ENCODE peak calls at places on chromosome 1, in ten cellular contexts. P is astrocyte of the hippocampus; Z is kidney tubule cell; I is EL; U is activated naive CD8-positive, alpha-beta T cell treated with anti-CD3 and anti-CD28 coated beads, Interleukin-2, amount 50 U/mL, for 24 hours; B is left ventricle myocardium inferior; J is substantia nigra; N is fibroblast of the aortic adventitia; M is right cardiac atrium; W is NCI-H146. G is an unnamed sample.

GRCh38 chr1:16183765-16184556 is 28.1 kb upstream of the EPHA2 start:
- DNase-seq in U (no peak), I (no peak), M (peak), W (no peak), J (no peak), Z (no peak), N (no peak), P (no peak), B (no peak), G (no peak)

GRCh38 chr1:156295391-156295947 is at the start of gene GLMP:
- DNase-seq in M (peak), B (peak), I (peak), U (peak), N (peak), P (peak), W (peak), Z (peak), J (peak), G (peak)

GRCh38 chr1:110187139-110187890 is 22.8 kb upstream of the KCNC4 start:
- DNase-seq in Z (no peak), B (no peak), N (peak), I (peak), U (no peak), M (no peak), W (peak), P (peak), J (no peak), G (peak)

GRCh38 chr1:195908121-195908520 is 700.1 kb downstream of the KCNT2 start:
- DNase-seq in P (no peak), J (no peak), M (no peak), Z (peak), B (no peak), W (no peak), U (no peak), I (peak), N (peak), G (peak)

GRCh38 chr1:36390411-36390810 is 4.7 kb upstream of the STK40 start:
- DNase-seq in B (no peak), W (no peak), U (no peak), M (no peak), J (no peak), I (no peak), Z (no peak), P (no peak), N (no peak), G (no peak)

GRCh38 chr1:173162601-173163000 is 44.5 kb downstream of the TNFSF4 start:
- DNase-seq in N (no peak), P (no peak), B (no peak), I (no peak), M (no peak), J (no peak), W (no peak), Z (no peak), U (no peak), G (no peak)

GRCh38 chr1:219798283-219799030 is 129.9 kb downstream of the SLC30A10 start:
- DNase-seq in P (peak), W (no peak), I (peak), N (peak), B (no peak), U (no peak), J (no peak), Z (peak), M (no peak), G (peak)

GRCh38 chr1:225926551-225927113 is 2.6 kb upstream of the PYCR2 start:
- DNase-seq in I (peak), J (no peak), P (no peak), B (no peak), M (no peak), W (no peak), U (no peak), Z (peak), N (no peak), G (no peak)

GRCh38 chr1:96492236-96492635 is 229.3 kb upstream of the PTBP2 start:
- DNase-seq in B (no peak), J (no peak), I (no peak), Z (peak), W (no peak), U (no peak), M (no peak), P (no peak), N (no peak), G (no peak)

GRCh38 chr1:88773540-88774150 is 89.6 kb downstream of the PKN2 start:
- DNase-seq in B (no peak), P (peak), J (no peak), W (no peak), Z (peak), I (peak), M (no peak), N (peak), U (no peak), G (peak)

GRCh38 chr1:214277704-214278635 is 3.0 kb upstream of the SMYD2 start:
- DNase-seq in P (peak), N (peak), U (no peak), M (no peak), J (no peak), W (no peak), B (no peak), I (no peak), Z (no peak), G (no peak)